ENCODE peak calls at places on chromosomes 1 and 21, in nine cellular contexts. G, C, S, E, I, F, J, Y and M are unnamed samples. For H3K27me3, the result is how much of the 10 kb centered on the place peaks cover.

GRCh38 chr1:113943028-113943811 is 14.1 kb downstream of the HIPK1 start:
- DNase-seq in S (peak), I (no peak), F (no peak), Y (peak), C (no peak), G (no peak), J (no peak), E (no peak), M (no peak)

GRCh38 chr1:202365092-202365815 is 16.8 kb downstream of the PPP1R12B start:
- DNase-seq in J (no peak), Y (peak), F (no peak), S (peak), G (no peak), E (no peak), C (no peak), I (no peak), M (no peak)

GRCh38 chr1:34759472-34760357 is at the start of gene GJB4:
- DNase-seq in I (no peak), G (no peak), F (no peak), C (no peak), Y (no peak), E (peak), S (no peak), J (no peak), M (no peak)

GRCh38 chr1:160375788-160376524 is 9.1 kb downstream of the NHLH1 start:
- DNase-seq in I (no peak), E (peak), F (no peak), S (peak), G (no peak), J (no peak), Y (peak), C (no peak), M (peak)

GRCh38 chr1:226632169-226632884 is 83.8 kb downstream of the STUM start:
- DNase-seq in I (peak), F (no peak), C (peak), S (no peak), E (peak), Y (no peak), J (peak), G (peak), M (peak)

GRCh38 chr1:8182034-8182761 is 135.7 kb upstream of the SLC45A1 start:
- DNase-seq in J (peak), F (no peak), G (no peak), Y (peak), E (no peak), C (no peak), I (no peak), S (peak), M (no peak)

GRCh38 chr1:165402517-165403111 is 42.3 kb downstream of the RXRG start:
- DNase-seq in S (no peak), Y (no peak), J (no peak), G (no peak), E (no peak), F (no peak), I (no peak), C (no peak), M (no peak)

GRCh38 chr21:16579538-16579937 is 849.8 kb downstream of the USP25 start:
- DNase-seq in F (peak), I (no peak), Y (peak), G (no peak), J (no peak), C (no peak), E (no peak), S (no peak), M (no peak)

GRCh38 chr1:226001852-226002666 is 2.9 kb upstream of the SDE2 start:
- DNase-seq in E (no peak), G (no peak), F (peak), Y (peak), S (peak), C (peak), I (peak), J (peak), M (peak)

GRCh38 chr1:117810553-117810952 is 118.9 kb downstream of the GDAP2 start:
- DNase-seq in G (no peak), J (no peak), Y (no peak), C (no peak), S (peak), E (no peak), I (no peak), F (no peak), M (no peak)

GRCh38 chr1:55277377-55278130 is 62.4 kb upstream of the USP24 start:
- DNase-seq in I (peak), F (peak), J (peak), G (peak), S (peak), E (peak), Y (peak), C (peak), M (peak)

GRCh38 chr1:244854175-244854574 is 10.2 kb downstream of the HNRNPU start:
- DNase-seq in I (no peak), E (no peak), Y (no peak), C (no peak), J (no peak), G (no peak), S (no peak), F (no peak), M (no peak)

GRCh38 chr1:68600049-68600661 is 103.3 kb upstream of the DEPDC1 start:
- DNase-seq in S (peak), G (no peak), I (no peak), Y (peak), C (no peak), E (peak), J (no peak), F (no peak), M (no peak)

GRCh38 chr1:111570781-111571181 is 48.8 kb upstream of the RAP1A start:
- DNase-seq in F (no peak), I (no peak), Y (peak), S (peak), C (no peak), G (no peak), J (no peak), E (peak), M (no peak)

GRCh38 chr1:70440642-70441391 is 29.7 kb downstream of the CTH start:
- DNase-seq in C (no peak), E (no peak), S (no peak), Y (no peak), F (no peak), I (no peak), J (no peak), G (no peak), M (no peak)

GRCh38 chr1:109399326-109399957 is 1.7 kb upstream of the SORT1 start:
- DNase-seq in C (no peak), I (no peak), F (peak), Y (peak), S (peak), J (no peak), G (no peak), E (no peak), M (no peak)

GRCh38 chr1:84078108-84078823 is 65.8 kb upstream of the PRKACB start:
- DNase-seq in G (peak), Y (peak), C (peak), F (peak), I (peak), E (peak), J (no peak), S (peak), M (no peak)

GRCh38 chr21:38990424-38990794 is 184.7 kb downstream of the ETS2 start:
- DNase-seq in Y (no peak), E (peak), F (no peak), C (no peak), I (no peak), G (no peak), J (no peak), S (no peak), M (no peak)

GRCh38 chr1:72438270-72438669 is 155.9 kb upstream of the NEGR1 start:
- DNase-seq in Y (peak), E (no peak), I (no peak), C (no peak), J (no peak), G (no peak), F (no peak), S (peak), M (no peak)

GRCh38 chr21:36254106-36254941 is 65.7 kb upstream of the MORC3 start:
- DNase-seq in G (no peak), I (no peak), E (no peak), F (no peak), C (no peak), S (no peak), J (no peak), Y (no peak), M (no peak)

GRCh38 chr1:214362188-214362882 is 81.4 kb downstream of the SMYD2 start:
- DNase-seq in E (peak), J (no peak), I (no peak), S (peak), G (no peak), C (peak), F (peak), Y (peak), M (peak)

GRCh38 chr1:156078728-156079127 is 3.5 kb downstream of the MEX3A start:
- DNase-seq in C (no peak), S (no peak), G (no peak), I (no peak), J (no peak), E (peak), F (no peak), Y (no peak), M (no peak)

GRCh38 chr21:23162213-23162946 is 2164.2 kb downstream of the NCAM2 start:
- DNase-seq in Y (peak), G (no peak), S (no peak), I (no peak), E (no peak), F (no peak), C (no peak), J (no peak), M (no peak)

GRCh38 chr1:222171005-222171404 is 376.9 kb downstream of the HHIPL2 start:
- DNase-seq in I (no peak), G (no peak), J (no peak), C (no peak), E (peak), S (peak), Y (peak), F (no peak), M (no peak)

GRCh38 chr1:238562376-238562775 is 671.7 kb upstream of the ZP4 start:
- DNase-seq in C (no peak), E (no peak), Y (peak), J (no peak), G (no peak), F (no peak), I (no peak), S (peak), M (no peak)

GRCh38 chr1:85464497-85465098 is 361 bp downstream of the DDAH1 start:
- DNase-seq in Y (peak), J (peak), G (peak), F (peak), C (peak), E (peak), S (peak), I (peak), M (peak)
- H3K4me3 ChIP-seq in Y (peak), J (peak), G (peak), F (peak), C (peak), E (peak), S (peak), I (peak), M (peak)

GRCh38 chr1:180237850-180238476 is 7.9 kb downstream of the LHX4 start:
- DNase-seq in C (no peak), G (no peak), I (no peak), E (no peak), S (no peak), J (no peak), Y (no peak), F (no peak), M (no peak)
- H3K27me3 ChIP-seq in C (under half), G (under half), I (under half), E (half or more), S (half or more), J (half or more), Y (half or more), F (half or more), M (half or more)

GRCh38 chr1:13892141-13892670 is 192.2 kb downstream of the PRDM2 start:
- DNase-seq in J (no peak), F (no peak), S (no peak), E (peak), G (no peak), I (no peak), C (no peak), Y (no peak), M (no peak)
- H3K27ac ChIP-seq in J (no peak), F (no peak), S (no peak), E (no peak), G (no peak), I (no peak), C (no peak), Y (no peak), M (no peak)

GRCh38 chr1:37763791-37764741 is 854 bp downstream of the EPHA10 start:
- DNase-seq in Y (peak), C (no peak), E (peak), J (no peak), S (peak), G (no peak), F (peak), I (no peak), M (peak)
- H3K4me3 ChIP-seq in Y (no peak), C (no peak), E (no peak), J (no peak), S (no peak), G (no peak), F (no peak), I (no peak), M (peak)

GRCh38 chr1:2050793-2051682 is 827 bp downstream of the PRKCZ start:
- DNase-seq in J (no peak), Y (no peak), E (peak), I (no peak), S (no peak), G (no peak), C (no peak), F (no peak), M (no peak)
- H3K27me3 ChIP-seq in J (under half), Y (under half), E (under half), I (under half), S (under half), G (under half), C (under half), F (half or more), M (under half)

GRCh38 chr21:17781524-17781923 is 37.6 kb downstream of the C21orf91 start:
- DNase-seq in Y (no peak), J (no peak), I (no peak), C (no peak), F (no peak), S (no peak), G (no peak), E (no peak), M (no peak)

GRCh38 chr21:17777321-17777720 is 41.8 kb downstream of the C21orf91 start:
- DNase-seq in J (no peak), G (no peak), I (no peak), F (no peak), C (no peak), S (no peak), E (no peak), Y (no peak), M (no peak)

GRCh38 chr21:17782051-17782450 is 37.1 kb downstream of the C21orf91 start:
- DNase-seq in F (no peak), Y (no peak), S (no peak), I (no peak), G (no peak), C (no peak), J (no peak), E (no peak), M (no peak)

GRCh38 chr21:17780539-17780938 is 38.6 kb downstream of the C21orf91 start:
- DNase-seq in C (no peak), S (no peak), J (no peak), Y (no peak), F (no peak), I (no peak), E (no peak), G (no peak), M (no peak)

DNA sequence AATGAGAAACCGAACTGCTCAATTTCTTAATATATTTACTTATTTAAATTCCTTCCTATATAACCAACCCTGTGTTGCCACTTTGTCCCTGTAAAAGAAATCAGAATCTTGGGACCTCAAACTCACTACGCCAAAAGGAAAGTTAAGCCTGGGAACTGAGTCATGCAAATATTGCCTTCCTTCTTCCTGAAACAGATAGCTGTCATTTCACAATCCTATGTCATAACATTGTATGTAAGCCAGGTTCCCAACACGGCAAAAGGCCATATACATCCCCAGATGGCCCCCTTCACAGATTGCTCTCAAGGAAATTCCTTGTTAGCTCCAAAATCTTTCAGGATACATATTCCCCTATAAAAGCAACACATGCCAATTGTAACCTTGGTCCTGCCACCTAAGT is 39.7 kb downstream of the C21orf91 start:
- DNase-seq in Y (no peak), E (no peak), C (no peak), F (no peak), G (no peak), J (no peak), I (no peak), S (no peak), M (no peak)
- H3K27ac ChIP-seq in Y (no peak), E (no peak), C (no peak), F (no peak), G (no peak), J (no peak), I (no peak), S (no peak), M (no peak)

GRCh38 chr1:234019387-234019786 is 114.9 kb downstream of the SLC35F3 start:
- DNase-seq in I (no peak), C (no peak), F (no peak), Y (no peak), G (no peak), S (no peak), E (no peak), J (no peak), M (no peak)

GRCh38 chr1:234018816-234019215 is 114.3 kb downstream of the SLC35F3 start:
- DNase-seq in Y (no peak), F (no peak), G (no peak), S (no peak), C (no peak), I (no peak), E (no peak), J (no peak), M (no peak)

DNA sequence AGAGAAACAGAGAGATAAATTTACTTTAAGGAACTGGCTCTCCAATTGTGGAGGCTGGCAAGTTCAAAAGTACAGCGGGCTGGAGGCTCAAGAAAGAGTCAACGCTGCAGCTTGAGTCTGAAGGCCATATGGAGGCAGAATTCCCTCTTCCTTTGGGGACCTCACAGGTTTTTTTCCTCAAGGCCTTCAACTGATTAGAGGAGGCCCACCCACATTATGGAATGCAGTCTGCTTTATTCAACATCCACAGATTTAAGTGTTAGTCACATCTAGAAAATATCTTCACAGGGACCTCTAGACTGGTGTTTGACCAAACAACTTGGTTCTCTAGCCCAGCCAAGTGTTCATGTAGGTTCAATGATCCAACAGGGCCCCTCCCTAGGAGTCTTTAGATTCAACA is 117.8 kb downstream of the SLC35F3 start:
- DNase-seq in S (no peak), J (no peak), E (no peak), G (no peak), I (no peak), Y (no peak), C (no peak), F (no peak), M (no peak)
- H3K4me3 ChIP-seq in S (no peak), J (no peak), E (no peak), G (no peak), I (no peak), Y (no peak), C (no peak), F (no peak), M (no peak)